ENCODE peak calls at places on chromosome 2, in four cellular contexts. Y, P, M and I are unnamed samples.

GRCh38 chr2:174024524-174025270 is 59.5 kb upstream of the SP3 start:
- DNase-seq in Y (no peak), P (no peak), M (no peak), I (no peak)

GRCh38 chr2:80164375-80164774 is 140.2 kb downstream of the LRRTM1 start:
- DNase-seq in Y (no peak), P (no peak), M (no peak), I (no peak)

GRCh38 chr2:143954208-143954607 is 565.7 kb downstream of the ZEB2 start:
- DNase-seq in Y (no peak), P (no peak), M (no peak), I (no peak)

GRCh38 chr2:73999881-74000597 is 15.3 kb downstream of the TET3 start:
- DNase-seq in Y (no peak), P (no peak), M (no peak), I (no peak)

GRCh38 chr2:182077451-182078142 is 91.9 kb downstream of the PPP1R1C start:
- DNase-seq in Y (peak), P (peak), M (peak), I (peak)

GRCh38 chr2:229713371-229714079 is 830 bp downstream of the DNER start:
- DNase-seq in Y (no peak), P (peak), M (no peak), I (peak)

GRCh38 chr2:188189356-188189755 is 102.3 kb upstream of the GULP1 start:
- DNase-seq in Y (no peak), P (no peak), M (no peak), I (no peak)

GRCh38 chr2:189613650-189614420 is 33.2 kb upstream of the SLC40A1 start:
- DNase-seq in Y (no peak), P (no peak), M (no peak), I (no peak)

GRCh38 chr2:144508162-144508765 is 11.7 kb downstream of the ZEB2 start:
- DNase-seq in Y (no peak), P (no peak), M (no peak), I (no peak)

GRCh38 chr2:103823847-103824246 is 1030.1 kb upstream of the POU3F3 start:
- DNase-seq in Y (no peak), P (no peak), M (no peak), I (no peak)

GRCh38 chr2:190891370-190891769 is 10.7 kb downstream of the GLS start:
- DNase-seq in Y (no peak), P (no peak), M (no peak), I (no peak)

GRCh38 chr2:191869178-191869577 is 22.3 kb upstream of the CAVIN2 start:
- DNase-seq in Y (peak), P (peak), M (peak), I (peak)

GRCh38 chr2:209472871-209473270 is 49.0 kb downstream of the MAP2 start:
- DNase-seq in Y (no peak), P (no peak), M (no peak), I (no peak)

GRCh38 chr2:1140389-1141003 is 189.8 kb downstream of the SNTG2 start:
- DNase-seq in Y (peak), P (peak), M (peak), I (peak)

GRCh38 chr2:69843993-69844392 is 14.5 kb downstream of the GMCL1 start:
- DNase-seq in Y (no peak), P (no peak), M (no peak), I (no peak)

GRCh38 chr2:237919593-237919992 is 47.2 kb upstream of the UBE2F start:
- DNase-seq in Y (no peak), P (no peak), M (no peak), I (no peak)

GRCh38 chr2:109030870-109031480 is 42.0 kb upstream of the EDAR start:
- DNase-seq in Y (no peak), P (no peak), M (no peak), I (no peak)

GRCh38 chr2:170086751-170087150 is 91.2 kb upstream of the MYO3B start:
- DNase-seq in Y (no peak), P (no peak), M (no peak), I (no peak)

GRCh38 chr2:235106874-235107639 is 155.2 kb downstream of the SH3BP4 start:
- DNase-seq in Y (peak), P (peak), M (peak), I (peak)

GRCh38 chr2:37326285-37326684 is 1.7 kb upstream of the PRKD3 start:
- DNase-seq in Y (no peak), P (no peak), M (no peak), I (peak)

GRCh38 chr2:227625420-227625819 is 8.1 kb downstream of the SCYGR4 start:
- DNase-seq in Y (no peak), P (no peak), M (no peak), I (no peak)

GRCh38 chr2:177325554-177325953 is 61.0 kb upstream of the NFE2L2 start:
- DNase-seq in Y (no peak), P (no peak), M (peak), I (no peak)

GRCh38 chr2:241363316-241363879 is 7.3 kb downstream of the FARP2 start:
- DNase-seq in Y (no peak), P (no peak), M (no peak), I (no peak)

GRCh38 chr2:233938676-233939370 is 21.6 kb downstream of the TRPM8 start:
- DNase-seq in Y (no peak), P (peak), M (no peak), I (no peak)

GRCh38 chr2:21633015-21633414 is 509.2 kb downstream of the TDRD15 start:
- DNase-seq in Y (no peak), P (no peak), M (no peak), I (no peak)

GRCh38 chr2:128293870-128294455 is 24.7 kb downstream of the HS6ST1 start:
- DNase-seq in Y (no peak), P (no peak), M (no peak), I (no peak)

GRCh38 chr2:2848621-2849443 is 517.8 kb upstream of the MYT1L start:
- DNase-seq in Y (no peak), P (peak), M (no peak), I (no peak)

GRCh38 chr2:83689402-83689801 is 769.7 kb downstream of the SUCLG1 start:
- DNase-seq in Y (no peak), P (no peak), M (no peak), I (no peak)
- TF ChIP-seq SP1 in Y (no peak), P (no peak), M (no peak), I (no peak)

GRCh38 chr2:215790548-215791421 is 222.6 kb downstream of the MREG start:
- DNase-seq in Y (no peak), P (no peak), M (no peak), I (no peak)
- TF ChIP-seq ELF4 in Y (no peak), P (no peak), M (no peak), I (no peak)

DNA sequence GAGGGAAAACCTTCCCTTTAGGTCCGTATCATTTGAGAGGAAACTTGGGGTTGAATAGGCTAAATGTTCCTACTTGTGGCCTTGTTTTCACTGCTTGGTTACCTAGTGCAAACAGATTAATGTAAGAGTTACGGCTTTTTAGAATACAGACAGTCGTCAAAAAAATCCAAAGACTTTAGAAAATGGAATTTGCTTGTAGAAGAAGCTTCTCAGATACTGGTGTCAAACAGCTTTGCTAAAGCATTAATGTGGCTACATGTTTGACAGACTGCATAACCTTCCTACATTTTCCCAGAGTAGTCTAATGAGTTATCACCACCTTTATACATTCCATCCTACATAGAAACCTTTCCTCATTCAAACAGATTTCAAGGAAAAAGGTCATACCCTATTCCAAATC is 114.6 kb downstream of the FMNL2 start:
- DNase-seq in Y (no peak), P (no peak), M (no peak), I (no peak)
- TF ChIP-seq SP1 in Y (no peak), P (no peak), M (no peak), I (no peak)

GRCh38 chr2:194346189-194346588 is 1310.8 kb upstream of the SLC39A10 start:
- DNase-seq in Y (no peak), P (no peak), M (no peak), I (no peak)
- TF ChIP-seq ELF4 in Y (no peak), P (no peak), M (no peak), I (no peak)